ENCODE peak calls at places on chromosomes 1 and 21, in four cellular contexts. S, E, W and F are unnamed samples.

GRCh38 chr1:234963180-234963903 is 165.3 kb downstream of the TOMM20 start:
- DNase-seq in S (no peak), E (peak), W (no peak), F (no peak)

GRCh38 chr1:56376188-56376984 is 203.0 kb downstream of the PLPP3 start:
- DNase-seq in E (no peak), W (no peak), S (peak), F (no peak)

GRCh38 chr1:153745417-153745816 is 17.6 kb downstream of the INTS3 start:
- DNase-seq in W (no peak), S (no peak), E (no peak), F (no peak)

GRCh38 chr1:231460614-231461013 is 38.5 kb upstream of the EGLN1 start:
- DNase-seq in S (no peak), E (peak), W (no peak), F (no peak)

GRCh38 chr21:26819944-26820343 is 25.3 kb downstream of the ADAMTS1 start:
- DNase-seq in E (no peak), W (no peak), S (no peak), F (no peak)

GRCh38 chr1:223421676-223422075 is 28.5 kb downstream of the CCDC185 start:
- DNase-seq in E (no peak), W (no peak), S (no peak), F (no peak)

GRCh38 chr21:42330380-42331336 is 15.4 kb upstream of the TFF3 start:
- DNase-seq in W (no peak), E (no peak), S (no peak), F (no peak)

GRCh38 chr1:6037338-6037762 is 8.3 kb upstream of the KCNAB2 start:
- DNase-seq in W (no peak), S (no peak), E (peak), F (no peak)

GRCh38 chr1:113118266-113118665 is 45.3 kb downstream of the LRIG2 start:
- DNase-seq in W (no peak), E (no peak), S (no peak), F (no peak)

GRCh38 chr21:39666681-39667315 is 54.1 kb downstream of the B3GALT5 start:
- DNase-seq in E (no peak), S (no peak), W (no peak), F (no peak)

GRCh38 chr1:226110249-226111108 is 48.0 kb downstream of the H3-3A start:
- DNase-seq in S (peak), E (peak), W (peak), F (peak)

GRCh38 chr1:7745783-7746182 is 25.3 kb upstream of the VAMP3 start:
- DNase-seq in W (no peak), S (no peak), E (no peak), F (no peak)

GRCh38 chr1:33572387-33572786 is 99.9 kb downstream of the ZSCAN20 start:
- DNase-seq in W (no peak), E (no peak), S (no peak), F (no peak)

GRCh38 chr1:99613716-99614115 is 32.2 kb upstream of the PALMD start:
- DNase-seq in W (no peak), S (no peak), E (no peak), F (no peak)